ENCODE peak calls at places on chromosomes 6 and 20, in five cellular contexts. N is A549, Z is HepG2, D is K562, H is GM12878. Y is an unnamed sample.

GRCh38 chr6:13142611-13143010 is 185.7 kb downstream of the TBC1D7 start:
- DNase-seq in D (no peak), H (no peak), Z (no peak), N (no peak), Y (no peak)

GRCh38 chr20:54662064-54662463 is 186.7 kb downstream of the DOK5 start:
- DNase-seq in Z (no peak), N (no peak), D (no peak), H (no peak), Y (peak)

GRCh38 chr6:97113170-97113569 is 169.8 kb downstream of the MMS22L start:
- DNase-seq in H (no peak), Z (no peak), D (no peak), N (no peak), Y (no peak)

GRCh38 chr20:62364911-62365736 is 2.0 kb downstream of the LAMA5 start:
- DNase-seq in H (no peak), N (no peak), D (no peak), Z (no peak), Y (no peak)

GRCh38 chr20:60262967-60263603 is 304.9 kb downstream of the CDH26 start:
- DNase-seq in Z (peak), D (peak), N (peak), H (no peak), Y (peak)

GRCh38 chr6:18424201-18424600 is 37.1 kb downstream of the RNF144B start:
- DNase-seq in N (no peak), Z (no peak), H (no peak), D (no peak), Y (peak)

GRCh38 chr6:144969154-144969553 is 684.0 kb downstream of the UTRN start:
- DNase-seq in Z (no peak), D (no peak), H (no peak), N (no peak), Y (no peak)

GRCh38 chr6:53771780-53772624 is 22.8 kb upstream of the LRRC1 start:
- DNase-seq in Z (no peak), H (no peak), N (no peak), D (no peak), Y (no peak)

GRCh38 chr6:44667668-44668390 is 280.3 kb downstream of the CDC5L start:
- DNase-seq in H (no peak), D (peak), N (peak), Z (peak), Y (peak)

GRCh38 chr20:45370571-45371204 is 7.4 kb downstream of the TP53TG5 start:
- DNase-seq in D (no peak), H (no peak), N (no peak), Z (no peak), Y (no peak)

DNA sequence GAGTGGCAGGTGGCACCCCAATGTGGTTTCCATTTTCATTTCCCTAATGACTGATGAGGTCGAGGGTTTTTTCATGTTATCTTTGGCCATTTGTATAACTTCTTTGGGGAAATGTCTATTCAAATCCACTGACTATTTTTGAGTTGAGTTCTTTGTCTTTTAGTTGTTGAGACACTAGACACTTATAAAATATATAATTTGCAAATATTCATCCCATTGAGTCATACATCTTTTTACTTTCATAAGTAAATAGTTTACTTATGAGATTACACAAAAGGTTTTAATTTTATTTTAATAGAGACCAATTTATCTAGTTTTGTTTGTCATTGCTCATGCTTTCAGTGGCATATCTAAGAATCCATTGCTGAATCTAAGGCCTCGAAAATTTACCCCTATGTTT is 49.5 kb downstream of the THBS2 start:
- DNase-seq in N (no peak), D (no peak), Z (no peak), H (no peak), Y (no peak)
- TF ChIP-seq REST in N (no peak), D (no peak), Z (no peak), H (no peak), Y (no peak)

GRCh38 chr20:18537651-18538050 is 29.6 kb upstream of the SMIM26 start:
- DNase-seq in N (no peak), D (no peak), H (no peak), Z (no peak), Y (no peak)

GRCh38 chr20:18543216-18543615 is 24.0 kb upstream of the SMIM26 start:
- DNase-seq in Z (no peak), N (no peak), D (no peak), H (no peak), Y (no peak)

GRCh38 chr20:18545566-18545965 is 21.7 kb upstream of the SMIM26 start:
- DNase-seq in D (no peak), Z (no peak), N (no peak), H (no peak), Y (no peak)

GRCh38 chr20:18543932-18544331 is 23.3 kb upstream of the SMIM26 start:
- DNase-seq in Z (no peak), H (no peak), N (no peak), D (no peak), Y (no peak)

GRCh38 chr20:18541741-18542140 is 25.5 kb upstream of the SMIM26 start:
- DNase-seq in N (no peak), H (no peak), Z (no peak), D (no peak), Y (no peak)
- TF ChIP-seq JUNB in N (no peak), H (no peak), Z (no peak), D (no peak), Y (no peak)

DNA sequence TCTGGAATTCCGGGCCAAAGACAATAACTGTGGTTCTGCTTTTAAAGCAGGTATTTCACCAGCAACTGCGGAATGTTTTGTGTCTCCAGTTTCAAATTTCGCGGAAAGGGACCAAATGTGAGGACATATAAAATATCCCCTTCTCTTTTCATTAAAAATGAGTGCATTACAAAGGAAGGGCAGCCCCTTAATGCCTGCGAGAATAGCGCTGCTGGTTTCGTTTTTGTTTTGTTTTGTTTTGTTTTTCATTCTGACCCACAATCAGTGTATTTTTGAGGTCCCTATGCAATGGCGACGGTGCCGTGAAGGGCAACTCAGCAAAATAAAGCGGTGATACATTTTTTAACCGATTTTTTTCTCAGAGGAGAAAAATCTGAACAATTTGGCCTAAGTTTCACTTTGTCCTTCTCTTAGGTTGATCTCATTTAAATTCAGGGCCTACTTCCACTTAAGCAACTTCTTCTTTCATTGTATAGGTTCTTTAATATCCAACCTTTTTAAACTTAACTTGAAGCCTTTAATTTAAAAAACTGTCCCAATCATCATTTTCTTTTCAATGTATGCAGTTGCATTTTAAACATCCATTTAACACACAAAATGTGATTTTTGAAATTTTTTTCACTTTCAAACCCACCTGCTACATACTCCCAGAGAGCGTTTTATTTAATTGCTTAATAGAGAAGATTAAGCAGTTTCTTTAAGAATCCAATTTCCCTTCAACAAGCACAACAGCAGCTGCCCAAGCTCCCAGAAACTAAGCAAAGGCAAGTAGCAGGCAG is 2.9 kb upstream of the HIVEP2 start:
- DNase-seq in N (no peak), Z (no peak), H (no peak), D (no peak), Y (no peak)
- TF ChIP-seq REST in N (no peak), Z (no peak), H (no peak), D (no peak), Y (no peak)

DNA sequence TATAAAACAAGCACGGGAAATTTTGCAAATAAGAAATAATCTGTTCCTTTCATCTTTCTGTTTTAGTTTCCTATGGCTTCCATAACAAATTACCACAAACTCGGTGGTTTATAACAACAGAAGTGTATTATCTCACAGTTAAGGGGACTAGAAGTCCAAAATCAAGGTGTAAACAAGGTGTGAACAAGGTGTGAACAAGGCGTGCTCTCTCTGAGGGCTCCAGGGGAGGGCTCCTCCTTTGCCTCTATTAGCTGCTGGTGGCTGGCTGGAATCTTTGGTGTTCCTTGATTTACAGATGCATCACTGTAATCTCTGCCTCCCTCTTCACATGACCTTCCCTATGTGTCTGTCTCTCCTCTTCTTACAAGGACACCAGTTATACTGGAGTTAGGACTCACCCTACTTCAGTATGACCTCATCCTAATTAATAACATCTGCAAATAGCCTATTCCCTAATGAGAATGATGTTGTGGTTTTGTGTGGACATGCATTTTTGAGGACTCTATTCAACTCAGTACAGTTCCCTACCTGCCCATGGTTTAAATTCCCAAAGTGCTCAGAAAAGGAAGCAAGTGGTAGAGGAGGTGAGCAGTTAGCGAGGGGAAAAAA is 17.5 kb upstream of the BMP5 start:
- DNase-seq in H (no peak), D (no peak), Z (no peak), N (no peak), Y (no peak)
- TF ChIP-seq JUNB in H (no peak), D (no peak), Z (no peak), N (no peak), Y (no peak)

GRCh38 chr6:132131777-132132176 is 180.6 kb upstream of the CCN2 start:
- DNase-seq in N (peak), D (no peak), H (no peak), Z (peak), Y (peak)
- TF ChIP-seq REST in N (no peak), D (no peak), H (no peak), Z (no peak), Y (no peak)

GRCh38 chr6:132931313-132931712 is 116.9 kb downstream of the RPS12 start:
- DNase-seq in H (no peak), N (no peak), D (no peak), Z (no peak), Y (no peak)

GRCh38 chr6:132933085-132933484 is 118.7 kb downstream of the RPS12 start:
- DNase-seq in Z (no peak), N (no peak), H (no peak), D (no peak), Y (peak)

GRCh38 chr6:132934496-132934895 is 120.1 kb downstream of the RPS12 start:
- DNase-seq in Z (no peak), D (no peak), N (no peak), H (no peak), Y (no peak)

GRCh38 chr6:132931937-132932336 is 117.6 kb downstream of the RPS12 start:
- DNase-seq in D (no peak), Z (no peak), N (no peak), H (no peak), Y (peak)

DNA sequence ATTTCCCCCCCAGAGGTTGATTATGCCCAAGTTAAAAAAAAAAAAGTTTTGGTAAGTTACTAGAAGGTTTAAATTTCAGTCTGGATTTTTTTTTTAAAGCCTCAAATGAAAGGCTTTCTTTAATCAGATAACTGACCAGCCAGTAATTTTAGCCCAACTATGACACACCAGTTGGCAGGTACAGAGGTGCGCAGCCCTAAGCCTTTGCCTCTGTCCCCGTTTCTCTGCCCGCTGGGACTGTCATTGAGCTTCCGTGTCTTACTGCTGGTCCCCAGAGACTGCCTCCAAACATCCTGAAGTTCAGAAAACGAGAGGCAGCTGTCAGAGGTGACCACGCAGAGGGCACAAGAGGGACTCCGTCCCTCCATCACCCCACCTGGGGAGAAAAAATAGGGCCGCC is 118.2 kb downstream of the RPS12 start:
- DNase-seq in D (no peak), H (no peak), Z (no peak), N (no peak), Y (no peak)
- TF ChIP-seq JUNB in D (no peak), H (no peak), Z (no peak), N (no peak), Y (no peak)

GRCh38 chr6:1188199-1188598 is 123.7 kb upstream of the FOXQ1 start:
- DNase-seq in Z (no peak), D (no peak), N (no peak), H (no peak), Y (no peak)

GRCh38 chr6:1187293-1188131 is 124.4 kb upstream of the FOXQ1 start:
- DNase-seq in Z (peak), H (no peak), N (no peak), D (no peak), Y (no peak)

GRCh38 chr6:1191141-1191630 is 120.7 kb upstream of the FOXQ1 start:
- DNase-seq in N (no peak), D (no peak), H (no peak), Z (no peak), Y (no peak)

DNA sequence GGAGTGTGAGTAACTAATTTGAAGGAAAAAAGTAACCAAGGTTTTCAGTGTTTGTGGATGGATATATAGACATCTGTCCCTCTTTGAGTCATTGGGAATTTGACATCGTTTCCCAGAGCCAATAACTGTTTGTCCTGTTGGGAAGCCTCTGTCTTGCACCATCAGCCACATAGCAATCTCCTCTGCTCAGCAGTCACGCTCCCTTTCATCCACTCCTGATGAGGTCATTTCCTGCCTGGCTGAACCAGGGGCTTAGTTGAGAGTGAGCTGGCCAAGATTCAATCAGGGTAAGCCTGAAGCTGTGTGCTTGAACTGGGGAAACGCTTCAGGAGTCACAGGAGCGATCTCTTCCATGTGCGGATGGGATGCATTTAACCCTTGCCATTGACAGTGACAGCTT is 121.5 kb upstream of the FOXQ1 start:
- DNase-seq in D (no peak), N (peak), H (no peak), Z (peak), Y (no peak)
- TF ChIP-seq REST in D (no peak), N (no peak), H (no peak), Z (no peak), Y (no peak)

GRCh38 chr6:112245511-112246203 is 8.7 kb downstream of the LAMA4 start:
- DNase-seq in N (no peak), D (no peak), Z (no peak), H (no peak), Y (no peak)
- TF ChIP-seq JUNB in N (no peak), D (no peak), Z (no peak), H (no peak), Y (no peak)

GRCh38 chr6:154606457-154606856 is 96.0 kb upstream of the CNKSR3 start:
- DNase-seq in D (peak), H (peak), Z (no peak), N (no peak), Y (no peak)

GRCh38 chr6:154604120-154604519 is 93.6 kb upstream of the CNKSR3 start:
- DNase-seq in Z (no peak), D (no peak), H (peak), N (no peak), Y (peak)

GRCh38 chr6:154602708-154603107 is 92.2 kb upstream of the CNKSR3 start:
- DNase-seq in Z (no peak), N (no peak), D (no peak), H (no peak), Y (no peak)

GRCh38 chr6:154606860-154607259 is 96.4 kb upstream of the CNKSR3 start:
- DNase-seq in D (no peak), Z (no peak), H (no peak), N (no peak), Y (no peak)

GRCh38 chr6:154605207-154605877 is 94.9 kb upstream of the CNKSR3 start:
- DNase-seq in Z (no peak), H (peak), D (no peak), N (no peak), Y (no peak)
- TF ChIP-seq REST in Z (no peak), H (no peak), D (no peak), N (no peak), Y (no peak)

Y was measured in GM23338.